ENCODE peak calls at places on chromosomes 7 and 10, in four cellular contexts. One of them, this sample, is unnamed.

GRCh38 chr7:128862571-128863432 is at the start of gene ATP6V1F:
- DNase-seq in esophagus squamous epithelium: peak; percentile 91
- DNase-seq in dorsolateral prefrontal cortex: peak; percentile 94
- DNase-seq in foreskin keratinocyte: peak; percentile 95
- DNase-seq in this sample: peak; percentile 99

GRCh38 chr10:61589547-61590243 is 73.0 kb upstream of the CABCOCO1 start:
- DNase-seq in esophagus squamous epithelium: no peak
- DNase-seq in dorsolateral prefrontal cortex: no peak
- DNase-seq in foreskin keratinocyte: no peak
- DNase-seq in this sample: no peak

GRCh38 chr7:41247128-41247865 is 455.6 kb downstream of the INHBA start:
- DNase-seq in esophagus squamous epithelium: no peak
- DNase-seq in dorsolateral prefrontal cortex: no peak
- DNase-seq in foreskin keratinocyte: peak; percentile 91
- DNase-seq in this sample: no peak

GRCh38 chr7:149027055-149027454 is 1.2 kb downstream of the PDIA4 start:
- DNase-seq in esophagus squamous epithelium: no peak
- DNase-seq in dorsolateral prefrontal cortex: no peak
- DNase-seq in foreskin keratinocyte: no peak
- DNase-seq in this sample: peak; percentile 22

GRCh38 chr7:124992881-124993562 is 63.4 kb upstream of the POT1 start:
- DNase-seq in esophagus squamous epithelium: no peak
- DNase-seq in dorsolateral prefrontal cortex: no peak
- DNase-seq in foreskin keratinocyte: peak; percentile 67
- DNase-seq in this sample: no peak

GRCh38 chr10:80453715-80454525 is at the start of gene TSPAN14:
- DNase-seq in esophagus squamous epithelium: peak; percentile 44
- DNase-seq in dorsolateral prefrontal cortex: peak; percentile 63
- DNase-seq in foreskin keratinocyte: peak; percentile 68
- DNase-seq in this sample: peak; percentile 85

GRCh38 chr10:51269816-51270215 is 195.5 kb downstream of the PRKG1 start:
- DNase-seq in esophagus squamous epithelium: no peak
- DNase-seq in dorsolateral prefrontal cortex: no peak
- DNase-seq in foreskin keratinocyte: peak; percentile 13
- DNase-seq in this sample: no peak

GRCh38 chr7:29078286-29078685 is 68.1 kb downstream of the CPVL start:
- DNase-seq in esophagus squamous epithelium: no peak
- DNase-seq in dorsolateral prefrontal cortex: no peak
- DNase-seq in foreskin keratinocyte: no peak
- DNase-seq in this sample: no peak

GRCh38 chr7:101690061-101690460 is 61.0 kb upstream of the MYL10 start:
- DNase-seq in esophagus squamous epithelium: no peak
- DNase-seq in dorsolateral prefrontal cortex: no peak
- DNase-seq in foreskin keratinocyte: peak; percentile 21
- DNase-seq in this sample: no peak

GRCh38 chr7:81013036-81013435 is 94.2 kb upstream of the SEMA3C start:
- DNase-seq in esophagus squamous epithelium: no peak
- DNase-seq in dorsolateral prefrontal cortex: no peak
- DNase-seq in foreskin keratinocyte: peak; percentile 88
- DNase-seq in this sample: no peak

GRCh38 chr7:21944616-21945373 is 904 bp downstream of the CDCA7L start:
- DNase-seq in esophagus squamous epithelium: no peak
- DNase-seq in dorsolateral prefrontal cortex: peak; percentile 12
- DNase-seq in foreskin keratinocyte: peak; percentile 61
- DNase-seq in this sample: peak; percentile 89

GRCh38 chr7:31004393-31004792 is 40.6 kb downstream of the GHRHR start:
- DNase-seq in esophagus squamous epithelium: no peak
- DNase-seq in dorsolateral prefrontal cortex: no peak
- DNase-seq in foreskin keratinocyte: peak; percentile 17
- DNase-seq in this sample: no peak

GRCh38 chr10:59808896-59809643 is 55.8 kb upstream of the MRLN start:
- DNase-seq in esophagus squamous epithelium: no peak
- DNase-seq in dorsolateral prefrontal cortex: peak; percentile 66
- DNase-seq in foreskin keratinocyte: peak; percentile 56
- DNase-seq in this sample: peak; percentile 73

GRCh38 chr7:140594131-140594691 is 46.4 kb downstream of the DENND2A start:
- DNase-seq in esophagus squamous epithelium: no peak
- DNase-seq in dorsolateral prefrontal cortex: no peak
- DNase-seq in foreskin keratinocyte: no peak
- DNase-seq in this sample: no peak

GRCh38 chr10:71252195-71252594 is 39.8 kb downstream of the UNC5B start:
- DNase-seq in esophagus squamous epithelium: no peak
- DNase-seq in dorsolateral prefrontal cortex: no peak
- DNase-seq in foreskin keratinocyte: no peak
- DNase-seq in this sample: no peak

GRCh38 chr10:3363316-3364070 is 190.9 kb upstream of the PITRM1 start:
- DNase-seq in esophagus squamous epithelium: no peak
- DNase-seq in dorsolateral prefrontal cortex: no peak
- DNase-seq in foreskin keratinocyte: no peak
- DNase-seq in this sample: no peak

GRCh38 chr7:122597277-122597676 is 101.6 kb downstream of the RNF133 start:
- DNase-seq in esophagus squamous epithelium: no peak
- DNase-seq in dorsolateral prefrontal cortex: no peak
- DNase-seq in foreskin keratinocyte: no peak
- DNase-seq in this sample: no peak

GRCh38 chr7:158377800-158378623 is 209.6 kb downstream of the PTPRN2 start:
- DNase-seq in esophagus squamous epithelium: no peak
- DNase-seq in dorsolateral prefrontal cortex: no peak
- DNase-seq in foreskin keratinocyte: no peak
- DNase-seq in this sample: no peak

GRCh38 chr7:158812684-158813083 is 16.6 kb downstream of the ESYT2 start:
- DNase-seq in esophagus squamous epithelium: no peak
- DNase-seq in dorsolateral prefrontal cortex: no peak
- DNase-seq in foreskin keratinocyte: no peak
- DNase-seq in this sample: no peak

GRCh38 chr10:21055339-21056135 is 158.4 kb upstream of the NEBL start:
- DNase-seq in esophagus squamous epithelium: no peak
- DNase-seq in dorsolateral prefrontal cortex: no peak
- DNase-seq in foreskin keratinocyte: no peak
- DNase-seq in this sample: no peak

GRCh38 chr10:16673443-16673842 is 143.8 kb downstream of the RSU1 start:
- DNase-seq in esophagus squamous epithelium: no peak
- DNase-seq in dorsolateral prefrontal cortex: no peak
- DNase-seq in foreskin keratinocyte: no peak
- DNase-seq in this sample: no peak

GRCh38 chr10:43259981-43260761 is 6.7 kb downstream of the RASGEF1A start:
- DNase-seq in esophagus squamous epithelium: no peak
- DNase-seq in dorsolateral prefrontal cortex: no peak
- DNase-seq in foreskin keratinocyte: no peak
- DNase-seq in this sample: peak; percentile 70

GRCh38 chr7:2154121-2154520 is 78.6 kb downstream of the MAD1L1 start:
- DNase-seq in esophagus squamous epithelium: no peak
- DNase-seq in dorsolateral prefrontal cortex: no peak
- DNase-seq in foreskin keratinocyte: no peak
- DNase-seq in this sample: no peak

GRCh38 chr10:103548581-103549348 is 55.3 kb downstream of the NEURL1 start:
- DNase-seq in esophagus squamous epithelium: no peak
- DNase-seq in dorsolateral prefrontal cortex: no peak
- DNase-seq in foreskin keratinocyte: no peak
- DNase-seq in this sample: no peak

GRCh38 chr7:1368682-1369571 is 90.3 kb downstream of the MICALL2 start:
- DNase-seq in esophagus squamous epithelium: no peak
- DNase-seq in dorsolateral prefrontal cortex: no peak
- DNase-seq in foreskin keratinocyte: no peak
- DNase-seq in this sample: no peak

GRCh38 chr7:101899616-101900015 is 82.2 kb downstream of the CUX1 start:
- DNase-seq in esophagus squamous epithelium: no peak
- DNase-seq in dorsolateral prefrontal cortex: no peak
- DNase-seq in foreskin keratinocyte: no peak
- DNase-seq in this sample: no peak

GRCh38 chr10:118062798-118063238 is 16.1 kb upstream of the RAB11FIP2 start:
- DNase-seq in esophagus squamous epithelium: no peak
- DNase-seq in dorsolateral prefrontal cortex: no peak
- DNase-seq in foreskin keratinocyte: no peak
- DNase-seq in this sample: no peak

GRCh38 chr7:101017099-101017777 is 2.6 kb upstream of the MUC17 start:
- DNase-seq in esophagus squamous epithelium: no peak
- DNase-seq in dorsolateral prefrontal cortex: peak; percentile 71
- DNase-seq in foreskin keratinocyte: peak; percentile 78
- DNase-seq in this sample: no peak

GRCh38 chr7:148888300-148888699 is 4.2 kb upstream of the EZH2 start:
- DNase-seq in esophagus squamous epithelium: no peak
- DNase-seq in dorsolateral prefrontal cortex: no peak
- DNase-seq in foreskin keratinocyte: no peak
- DNase-seq in this sample: no peak

GRCh38 chr10:124354411-124355382 is 64.0 kb downstream of the OAT start:
- DNase-seq in esophagus squamous epithelium: no peak
- DNase-seq in dorsolateral prefrontal cortex: no peak
- DNase-seq in foreskin keratinocyte: peak; percentile 50
- DNase-seq in this sample: peak; percentile 48

GRCh38 chr7:117873933-117874530 is 791 bp upstream of the CTTNBP2 start:
- DNase-seq in esophagus squamous epithelium: no peak
- DNase-seq in dorsolateral prefrontal cortex: no peak
- DNase-seq in foreskin keratinocyte: no peak
- DNase-seq in this sample: no peak
- TF ChIP-seq CTCF in esophagus squamous epithelium: no peak
- TF ChIP-seq CTCF in dorsolateral prefrontal cortex: no peak
- TF ChIP-seq CTCF in foreskin keratinocyte: no peak
- TF ChIP-seq CTCF in this sample: no peak

DNA sequence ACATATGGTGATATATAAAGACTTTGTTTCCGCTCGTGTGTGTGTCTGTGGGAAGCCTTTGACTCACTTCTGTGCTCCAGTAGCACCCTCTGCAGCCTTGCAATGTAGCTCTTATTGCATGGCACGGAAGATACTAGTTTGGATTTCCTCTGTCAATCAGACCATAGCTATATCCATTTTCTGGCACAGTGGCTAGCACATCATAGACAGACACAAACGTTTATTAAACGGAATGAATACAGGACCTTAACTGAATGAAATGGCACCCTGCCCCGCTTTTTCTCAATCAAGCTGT is 124.0 kb upstream of the PTPN20 start:
- DNase-seq in esophagus squamous epithelium: no peak
- DNase-seq in dorsolateral prefrontal cortex: peak; percentile 35
- DNase-seq in foreskin keratinocyte: peak; percentile 46
- DNase-seq in this sample: peak; percentile 38
- TF ChIP-seq CTCF in esophagus squamous epithelium: no peak
- TF ChIP-seq CTCF in dorsolateral prefrontal cortex: no peak
- TF ChIP-seq CTCF in foreskin keratinocyte: peak; percentile 46
- TF ChIP-seq CTCF in this sample: no peak

GRCh38 chr10:129877773-129878371 is 86.2 kb downstream of the EBF3 start:
- DNase-seq in esophagus squamous epithelium: no peak
- DNase-seq in dorsolateral prefrontal cortex: no peak
- DNase-seq in foreskin keratinocyte: no peak
- DNase-seq in this sample: no peak
- TF ChIP-seq CTCF in esophagus squamous epithelium: no peak
- TF ChIP-seq CTCF in dorsolateral prefrontal cortex: peak; percentile 44
- TF ChIP-seq CTCF in foreskin keratinocyte: no peak
- TF ChIP-seq CTCF in this sample: peak; percentile 27

GRCh38 chr10:106877574-106877973 is 286.9 kb downstream of the SORCS1 start:
- DNase-seq in esophagus squamous epithelium: no peak
- DNase-seq in dorsolateral prefrontal cortex: no peak
- DNase-seq in foreskin keratinocyte: no peak
- DNase-seq in this sample: no peak
- TF ChIP-seq CTCF in esophagus squamous epithelium: no peak
- TF ChIP-seq CTCF in dorsolateral prefrontal cortex: no peak
- TF ChIP-seq CTCF in foreskin keratinocyte: no peak
- TF ChIP-seq CTCF in this sample: no peak

GRCh38 chr7:15885678-15886077 is 199.2 kb upstream of the MEOX2 start:
- DNase-seq in esophagus squamous epithelium: no peak
- DNase-seq in dorsolateral prefrontal cortex: no peak
- DNase-seq in foreskin keratinocyte: no peak
- DNase-seq in this sample: no peak

GRCh38 chr7:15891151-15891842 is 204.8 kb upstream of the MEOX2 start:
- DNase-seq in esophagus squamous epithelium: no peak
- DNase-seq in dorsolateral prefrontal cortex: no peak
- DNase-seq in foreskin keratinocyte: peak; percentile 40
- DNase-seq in this sample: no peak

GRCh38 chr7:15888090-15888489 is 201.6 kb upstream of the MEOX2 start:
- DNase-seq in esophagus squamous epithelium: no peak
- DNase-seq in dorsolateral prefrontal cortex: no peak
- DNase-seq in foreskin keratinocyte: no peak
- DNase-seq in this sample: no peak

GRCh38 chr7:15886626-15887025 is 200.1 kb upstream of the MEOX2 start:
- DNase-seq in esophagus squamous epithelium: no peak
- DNase-seq in dorsolateral prefrontal cortex: no peak
- DNase-seq in foreskin keratinocyte: no peak
- DNase-seq in this sample: no peak

DNA sequence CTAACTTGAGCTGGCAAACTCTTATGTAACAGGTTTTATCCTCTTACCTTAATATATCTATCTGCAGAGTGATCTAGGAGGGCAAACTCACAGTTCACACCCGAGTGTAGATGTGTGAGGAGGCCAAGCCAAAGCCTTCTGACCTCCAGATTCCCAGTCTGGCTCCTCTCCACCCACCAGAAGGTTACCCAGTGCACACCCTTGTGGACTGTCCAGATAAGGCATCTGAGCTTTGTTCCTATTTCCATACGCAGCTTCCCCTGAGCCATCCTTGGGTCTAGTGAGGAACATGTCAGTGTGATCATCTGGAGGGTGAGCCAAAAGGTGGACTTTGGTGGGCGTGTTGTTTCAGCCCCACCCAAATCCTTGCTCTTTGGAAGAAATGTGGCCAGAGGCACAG is 203.0 kb upstream of the MEOX2 start:
- DNase-seq in esophagus squamous epithelium: no peak
- DNase-seq in dorsolateral prefrontal cortex: no peak
- DNase-seq in foreskin keratinocyte: peak; percentile 11
- DNase-seq in this sample: no peak
- TF ChIP-seq CTCF in esophagus squamous epithelium: no peak
- TF ChIP-seq CTCF in dorsolateral prefrontal cortex: no peak
- TF ChIP-seq CTCF in foreskin keratinocyte: peak; percentile 11
- TF ChIP-seq CTCF in this sample: no peak

GRCh38 chr10:14244147-14244546 is 86.6 kb downstream of the FRMD4A start:
- DNase-seq in esophagus squamous epithelium: no peak
- DNase-seq in dorsolateral prefrontal cortex: no peak
- DNase-seq in foreskin keratinocyte: no peak
- DNase-seq in this sample: no peak
- TF ChIP-seq CTCF in esophagus squamous epithelium: no peak
- TF ChIP-seq CTCF in dorsolateral prefrontal cortex: no peak
- TF ChIP-seq CTCF in foreskin keratinocyte: peak; percentile 7
- TF ChIP-seq CTCF in this sample: no peak

GRCh38 chr7:135211179-135211945 is at the start of gene WDR91:
- DNase-seq in esophagus squamous epithelium: peak; percentile 75
- DNase-seq in dorsolateral prefrontal cortex: peak; percentile 97
- DNase-seq in foreskin keratinocyte: peak; percentile 82
- DNase-seq in this sample: peak; percentile 97
- TF ChIP-seq CTCF in esophagus squamous epithelium: peak; percentile 4
- TF ChIP-seq CTCF in dorsolateral prefrontal cortex: peak; percentile 51
- TF ChIP-seq CTCF in foreskin keratinocyte: no peak
- TF ChIP-seq CTCF in this sample: peak; percentile 16

GRCh38 chr7:155862088-155862487 is 49.8 kb upstream of the SHH start:
- DNase-seq in esophagus squamous epithelium: no peak
- DNase-seq in dorsolateral prefrontal cortex: no peak
- DNase-seq in foreskin keratinocyte: no peak
- DNase-seq in this sample: no peak

GRCh38 chr7:155861480-155861868 is 49.2 kb upstream of the SHH start:
- DNase-seq in esophagus squamous epithelium: no peak
- DNase-seq in dorsolateral prefrontal cortex: no peak
- DNase-seq in foreskin keratinocyte: no peak
- DNase-seq in this sample: no peak

GRCh38 chr7:155863721-155864151 is 51.5 kb upstream of the SHH start:
- DNase-seq in esophagus squamous epithelium: no peak
- DNase-seq in dorsolateral prefrontal cortex: no peak
- DNase-seq in foreskin keratinocyte: no peak
- DNase-seq in this sample: no peak

GRCh38 chr7:155860840-155861479 is 48.7 kb upstream of the SHH start:
- DNase-seq in esophagus squamous epithelium: no peak
- DNase-seq in dorsolateral prefrontal cortex: no peak
- DNase-seq in foreskin keratinocyte: peak; percentile 55
- DNase-seq in this sample: no peak

GRCh38 chr7:155862516-155863257 is 50.4 kb upstream of the SHH start:
- DNase-seq in esophagus squamous epithelium: no peak
- DNase-seq in dorsolateral prefrontal cortex: no peak
- DNase-seq in foreskin keratinocyte: no peak
- DNase-seq in this sample: no peak
- TF ChIP-seq CTCF in esophagus squamous epithelium: no peak
- TF ChIP-seq CTCF in dorsolateral prefrontal cortex: no peak
- TF ChIP-seq CTCF in foreskin keratinocyte: no peak
- TF ChIP-seq CTCF in this sample: peak; percentile 28